ENCODE peak calls at places on chromosomes 7 and 10, in eight cellular contexts. A, V, X, B, R, W, G and L are unnamed samples.

GRCh38 chr7:86904949-86905834 is 154.3 kb downstream of the ELAPOR2 start:
- DNase-seq in B (peak; percentile 72), W (no peak), G (no peak), X (no peak), R (no peak), V (no peak), A (no peak), L (no peak)

GRCh38 chr7:25617219-25617618 is 388.9 kb upstream of the NPVF start:
- DNase-seq in B (no peak), W (no peak), G (no peak), R (no peak), A (no peak), V (no peak), X (no peak), L (no peak)

GRCh38 chr10:61503051-61503450 is 49.9 kb upstream of the TMEM26 start:
- DNase-seq in V (no peak), W (no peak), X (no peak), A (no peak), G (no peak), R (no peak), B (peak; percentile 24), L (no peak)

GRCh38 chr7:44293561-44294324 is 31.7 kb downstream of the CAMK2B start:
- DNase-seq in X (no peak), W (no peak), A (peak; percentile 62), V (no peak), R (no peak), B (no peak), G (peak; percentile 47), L (peak; percentile 46)

GRCh38 chr10:43417950-43418768 is 9.2 kb upstream of the HNRNPF start:
- DNase-seq in R (peak; percentile 24), V (no peak), A (no peak), G (no peak), W (no peak), B (no peak), X (no peak), L (peak; percentile 76)

GRCh38 chr10:124273141-124273540 is 145.6 kb downstream of the OAT start:
- DNase-seq in G (no peak), W (no peak), V (no peak), X (no peak), A (no peak), B (no peak), R (no peak), L (no peak)

GRCh38 chr10:50866317-50866716 is 19.1 kb downstream of the A1CF start:
- DNase-seq in R (no peak), X (no peak), W (no peak), G (no peak), B (no peak), V (no peak), A (no peak), L (no peak)

GRCh38 chr10:110458583-110458920 is 39.2 kb upstream of the DUSP5 start:
- DNase-seq in V (no peak), G (no peak), R (no peak), A (peak; percentile 71), W (no peak), B (no peak), X (no peak), L (no peak)

GRCh38 chr10:128210215-128211063 is 84.2 kb upstream of the MKI67 start:
- DNase-seq in G (peak; percentile 86), V (no peak), B (peak; percentile 36), X (peak; percentile 68), A (peak; percentile 90), R (peak; percentile 67), W (no peak), L (peak; percentile 62)

GRCh38 chr7:143068446-143068845 is 16.3 kb downstream of the OR6V1 start:
- DNase-seq in G (no peak), W (no peak), A (no peak), B (no peak), V (no peak), X (no peak), R (no peak), L (no peak)

GRCh38 chr7:79453558-79454324 is at the start of gene MAGI2:
- DNase-seq in V (no peak), A (peak; percentile 97), W (no peak), B (peak; percentile 91), X (peak; percentile 4), G (peak; percentile 93), R (no peak), L (peak; percentile 52)

GRCh38 chr10:68231106-68231901 is 609 bp downstream of the ATOH7 start:
- DNase-seq in G (peak; percentile 75), V (no peak), A (peak; percentile 87), X (peak; percentile 19), R (no peak), B (peak; percentile 87), W (no peak), L (peak; percentile 89)

GRCh38 chr10:133195096-133195495 is 34.9 kb upstream of the UTF1 start:
- DNase-seq in A (no peak), V (no peak), R (no peak), W (no peak), B (no peak), X (no peak), G (no peak), L (no peak)

GRCh38 chr10:44298713-44299112 is 86.2 kb downstream of the CXCL12 start:
- DNase-seq in R (no peak), B (no peak), X (no peak), A (no peak), G (no peak), W (no peak), V (no peak), L (no peak)

GRCh38 chr10:118108194-118109026 is 61.7 kb upstream of the RAB11FIP2 start:
- DNase-seq in A (no peak), G (no peak), B (peak; percentile 19), W (peak; percentile 3), V (no peak), X (no peak), R (no peak), L (no peak)

GRCh38 chr10:93416824-93417223 is 65.3 kb downstream of the MYOF start:
- DNase-seq in R (no peak), B (no peak), G (no peak), A (no peak), V (no peak), W (no peak), X (no peak), L (no peak)

GRCh38 chr7:102272075-102272916 is 14.4 kb upstream of the SH2B2 start:
- DNase-seq in B (peak; percentile 91), A (peak; percentile 92), R (peak; percentile 70), X (peak; percentile 77), V (no peak), W (peak; percentile 19), G (peak; percentile 91), L (peak; percentile 85)

GRCh38 chr7:82665966-82666507 is 222.5 kb upstream of the CACNA2D1 start:
- DNase-seq in V (no peak), B (no peak), R (no peak), A (no peak), G (no peak), X (no peak), W (no peak), L (no peak)

GRCh38 chr7:156666368-156667109 is 26.0 kb downstream of the RNF32 start:
- DNase-seq in G (no peak), A (no peak), X (no peak), B (no peak), W (no peak), V (no peak), R (no peak), L (no peak)

GRCh38 chr10:30747633-30748032 is 118.1 kb upstream of the LYZL2 start:
- DNase-seq in B (no peak), A (no peak), X (no peak), V (no peak), W (no peak), G (no peak), R (no peak), L (peak; percentile 43)

GRCh38 chr10:71437537-71438058 is 40.9 kb downstream of the CDH23 start:
- DNase-seq in R (no peak), A (no peak), B (no peak), X (no peak), V (no peak), G (no peak), W (no peak), L (no peak)

GRCh38 chr10:63429280-63429679 is 36.5 kb downstream of the JMJD1C start:
- DNase-seq in G (no peak), R (no peak), B (no peak), X (no peak), W (no peak), A (no peak), V (no peak), L (no peak)

GRCh38 chr7:151017953-151018420 is 6.3 kb downstream of the ATG9B start:
- DNase-seq in W (no peak), R (peak; percentile 72), A (peak; percentile 91), X (peak; percentile 79), B (peak; percentile 79), V (no peak), G (peak; percentile 84), L (peak; percentile 95)

GRCh38 chr10:43226851-43227845 is 39.7 kb downstream of the RASGEF1A start:
- DNase-seq in A (peak; percentile 23), V (no peak), R (no peak), X (no peak), B (no peak), G (no peak), W (no peak), L (no peak)